ENCODE peak calls at places on chromosomes 1 and 21, in six cellular contexts. H is sigmoid colon; B is left ventricle myocardium inferior; U is CD8-positive, alpha-beta T cell; R is GM23248; N is psoas muscle. J is an unnamed sample. For H3K9me3 and H3K27me3, the result is how much of the 10 kb centered on the place peaks cover.

GRCh38 chr1:119008483-119009299 is 20.5 kb upstream of the TBX15 start:
- DNase-seq in N (no peak), U (no peak), B (no peak), H (no peak), R (peak), J (peak)

GRCh38 chr1:206685256-206685748 is 597 bp downstream of the MAPKAPK2 start:
- DNase-seq in R (peak), B (no peak), N (peak), H (peak), U (peak), J (peak)

GRCh38 chr1:117112063-117112462 is 9.5 kb downstream of the TRIM45 start:
- DNase-seq in U (no peak), N (no peak), H (no peak), B (no peak), R (no peak), J (no peak)

GRCh38 chr21:16419188-16419874 is 689.5 kb downstream of the USP25 start:
- DNase-seq in B (peak), R (peak), N (peak), H (peak), U (no peak), J (peak)

GRCh38 chr1:184212649-184213314 is 161.3 kb downstream of the TSEN15 start:
- DNase-seq in R (peak), N (no peak), U (no peak), H (no peak), B (no peak), J (peak)

GRCh38 chr1:66050123-66050522 is 257.4 kb downstream of the PDE4B start:
- DNase-seq in H (no peak), U (no peak), B (no peak), R (no peak), N (no peak), J (no peak)

GRCh38 chr1:37673920-37674319 is 18.4 kb upstream of the CDCA8 start:
- DNase-seq in R (no peak), B (no peak), H (no peak), N (no peak), U (peak), J (no peak)

GRCh38 chr1:44316231-44316759 is 38.8 kb downstream of the ERI3 start:
- DNase-seq in N (no peak), H (no peak), U (no peak), R (no peak), B (no peak), J (no peak)

GRCh38 chr1:97202981-97203380 is 481.4 kb downstream of the PTBP2 start:
- DNase-seq in R (no peak), N (no peak), H (no peak), U (no peak), B (no peak), J (no peak)

GRCh38 chr1:162741574-162741973 is 48.9 kb upstream of the HSD17B7 start:
- DNase-seq in B (no peak), U (no peak), R (no peak), H (no peak), N (no peak), J (no peak)

GRCh38 chr1:172938676-172939075 is 112.1 kb downstream of the TNFSF18 start:
- DNase-seq in U (no peak), R (peak), B (no peak), N (no peak), H (no peak), J (no peak)

GRCh38 chr1:159988006-159988405 is 34.0 kb upstream of the SLAMF9 start:
- DNase-seq in B (no peak), R (no peak), U (no peak), N (no peak), H (no peak), J (no peak)

GRCh38 chr21:42699196-42699595 is 45.8 kb downstream of the PDE9A start:
- DNase-seq in R (no peak), B (no peak), N (no peak), U (no peak), H (peak), J (no peak)

GRCh38 chr1:206540044-206540758 is 32.9 kb downstream of the RASSF5 start:
- DNase-seq in N (peak), B (no peak), U (no peak), H (no peak), R (peak), J (peak)

GRCh38 chr1:236502972-236503639 is 20.7 kb upstream of the LGALS8 start:
- DNase-seq in H (peak), U (no peak), B (peak), N (peak), R (peak), J (peak)

GRCh38 chr1:54904476-54905048 is 17.6 kb upstream of the DHCR24 start:
- DNase-seq in R (peak), N (no peak), U (no peak), H (no peak), B (no peak), J (peak)

GRCh38 chr1:227776277-227776676 is 39.2 kb upstream of the PRSS38 start:
- DNase-seq in U (no peak), B (no peak), H (peak), N (no peak), R (peak), J (peak)

GRCh38 chr1:2251363-2251762 is 23.2 kb downstream of the SKI start:
- DNase-seq in R (no peak), U (no peak), H (no peak), B (no peak), N (peak), J (no peak)

GRCh38 chr1:7491089-7491817 is 279.8 kb upstream of the VAMP3 start:
- DNase-seq in N (no peak), U (no peak), R (peak), H (no peak), B (no peak), J (peak)

GRCh38 chr21:33552093-33552998 is 9.5 kb downstream of the SON start:
- DNase-seq in H (no peak), R (peak), U (no peak), B (no peak), N (no peak), J (no peak)

GRCh38 chr1:197269053-197269452 is 1.0 kb downstream of the CRB1 start:
- DNase-seq in N (no peak), R (no peak), B (no peak), H (no peak), U (no peak), J (no peak)

GRCh38 chr1:14780271-14780670 is 181.8 kb downstream of the KAZN start:
- DNase-seq in R (peak), N (no peak), H (no peak), U (no peak), B (no peak), J (no peak)

GRCh38 chr1:168469690-168470089 is 74.1 kb downstream of the XCL2 start:
- DNase-seq in H (peak), N (peak), B (peak), R (peak), U (peak), J (peak)

GRCh38 chr1:40450491-40451237 is 388 bp downstream of the ZFP69B start:
- DNase-seq in R (peak), N (peak), H (no peak), B (no peak), U (peak), J (peak)

GRCh38 chr1:209207701-209208286 is 375.7 kb upstream of the CAMK1G start:
- DNase-seq in U (no peak), N (peak), B (peak), R (peak), H (peak), J (peak)

GRCh38 chr21:46157987-46158451 is 2.6 kb upstream of the FTCD start:
- DNase-seq in B (no peak), R (no peak), U (no peak), H (no peak), N (no peak), J (no peak)

GRCh38 chr1:84613887-84614286 is 39.6 kb upstream of the CTBS start:
- DNase-seq in U (no peak), H (no peak), R (no peak), B (no peak), N (no peak), J (no peak)
- H3K9me3 ChIP-seq in U (under half), H (under half), R (under half), B (under half), N (under half), J (under half)

DNA sequence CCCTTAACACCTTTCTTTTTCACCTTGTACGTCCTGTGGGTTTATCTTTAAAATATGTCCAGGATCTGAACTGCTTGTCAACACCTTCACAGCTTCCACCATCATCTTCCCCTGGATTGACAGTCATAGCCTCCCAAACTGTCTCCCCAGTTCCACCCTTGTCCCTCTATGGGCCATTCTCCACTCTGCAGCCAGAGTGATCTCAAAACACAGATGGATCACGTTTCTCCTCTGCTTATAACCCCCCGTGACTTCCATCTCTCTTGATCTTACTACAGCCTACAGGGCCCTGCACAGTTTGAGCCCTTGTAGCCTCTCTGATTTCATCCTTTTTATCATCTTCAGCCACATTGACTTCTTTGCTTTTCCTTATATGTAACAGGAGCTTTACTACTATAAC is 4.3 kb downstream of the INSRR start:
- DNase-seq in N (no peak), B (no peak), U (no peak), H (no peak), R (no peak), J (no peak)
- H3K27me3 ChIP-seq in N (under half), B (under half), U (under half), H (under half), R (under half), J (under half)

DNA sequence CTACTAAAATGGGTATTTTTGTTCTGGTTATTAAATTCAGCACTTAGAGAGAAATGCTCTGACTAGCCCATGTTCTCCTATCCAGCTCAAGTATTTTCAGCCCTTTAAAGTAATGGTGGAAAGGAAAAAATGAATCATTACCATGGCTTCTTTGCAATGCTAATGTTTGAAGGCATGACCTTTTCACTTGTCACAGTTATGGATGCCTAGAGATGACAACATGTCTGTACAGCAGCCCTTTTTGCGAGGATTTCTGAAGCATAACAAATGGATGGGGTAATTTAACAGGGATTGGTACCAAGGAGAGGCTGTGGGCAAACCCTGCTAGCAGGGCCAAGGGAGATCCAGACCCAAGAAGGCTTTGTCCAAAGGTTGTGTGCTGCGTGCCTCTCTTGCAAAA is 326.9 kb downstream of the PCP4 start:
- DNase-seq in H (no peak), R (no peak), B (no peak), U (no peak), N (no peak), J (no peak)
- H3K9me3 ChIP-seq in H (under half), R (under half), B (under half), U (under half), N (under half), J (under half)

DNA sequence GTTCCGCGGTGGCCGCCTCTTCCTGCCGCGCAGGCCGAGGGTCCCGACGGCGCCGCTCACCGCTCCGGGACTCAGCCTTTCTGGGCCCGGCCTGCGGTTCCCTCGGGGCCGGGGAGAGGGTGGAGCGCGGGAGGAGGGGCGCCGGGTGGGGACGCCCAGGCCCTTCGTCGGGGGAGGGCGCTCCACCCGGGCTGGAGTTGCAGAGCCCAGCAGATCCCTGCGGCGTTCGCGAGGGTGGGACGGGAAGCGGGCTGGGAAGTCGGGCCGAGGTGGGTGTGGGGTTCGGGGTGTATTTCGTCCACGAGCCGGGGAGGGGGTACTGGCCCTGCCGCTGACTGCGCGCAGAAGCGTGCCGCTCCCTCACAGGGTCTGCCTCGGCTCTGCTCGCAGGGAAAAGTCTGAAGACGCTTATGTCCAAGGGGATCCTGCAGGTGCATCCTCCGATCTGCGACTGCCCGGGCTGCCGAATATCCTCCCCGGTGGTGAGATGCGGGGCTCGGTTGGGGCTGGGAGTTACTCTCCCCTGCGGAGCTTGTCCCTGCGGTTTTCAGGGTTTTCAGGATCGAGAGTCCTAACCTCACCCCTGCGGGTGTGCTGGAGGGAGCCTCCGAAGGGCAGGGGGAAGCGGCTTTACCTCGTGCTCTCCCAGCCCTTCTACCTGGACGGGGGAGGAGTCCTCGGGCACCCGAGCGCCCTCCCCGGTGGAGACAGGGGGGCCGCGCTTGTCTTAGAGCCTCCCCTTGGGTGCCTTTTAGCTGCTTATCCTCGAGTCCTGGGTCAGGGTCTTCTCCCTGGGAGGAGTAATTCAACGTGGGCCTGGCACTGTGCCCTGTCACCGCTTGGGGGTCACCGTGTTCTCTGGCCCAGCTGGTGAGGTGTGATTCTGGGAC is 2.1 kb downstream of the SAMD11 start:
- DNase-seq in U (no peak), H (no peak), R (peak), B (no peak), N (peak), J (peak)
- H3K27me3 ChIP-seq in U (under half), H (under half), R (under half), B (half or more), N (under half), J (under half)

DNA sequence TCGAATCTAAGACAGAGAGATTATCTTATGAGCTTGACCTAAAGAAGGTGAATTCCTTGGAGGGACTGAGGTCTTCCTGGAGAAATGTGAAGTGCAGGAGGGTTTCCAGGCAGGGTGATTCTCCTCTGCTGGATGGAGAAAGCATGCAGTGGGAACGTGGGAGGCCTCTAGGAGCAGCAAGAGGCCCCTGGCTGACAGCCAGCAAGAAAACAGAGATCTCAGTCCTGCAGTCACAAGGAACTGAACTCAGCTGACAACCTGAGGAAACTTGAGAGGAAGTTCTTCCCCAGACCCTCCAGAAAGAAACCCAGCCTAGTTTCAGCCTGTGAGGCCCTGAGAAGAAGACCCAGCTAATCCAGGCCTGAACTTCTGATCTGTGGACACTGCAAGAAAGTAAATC is 345.9 kb downstream of the FAM72C start:
- DNase-seq in N (no peak), B (no peak), H (no peak), R (no peak), U (no peak), J (no peak)
- H3K9me3 ChIP-seq in N (under half), B (under half), H (under half), R (under half), U (under half), J (under half)

GRCh38 chr1:12677565-12677964 is 33.7 kb downstream of the AADACL4 start:
- DNase-seq in N (peak), B (peak), U (no peak), R (no peak), H (no peak), J (no peak)
- H3K27me3 ChIP-seq in N (under half), B (under half), U (under half), R (under half), H (under half), J (under half)

DNA sequence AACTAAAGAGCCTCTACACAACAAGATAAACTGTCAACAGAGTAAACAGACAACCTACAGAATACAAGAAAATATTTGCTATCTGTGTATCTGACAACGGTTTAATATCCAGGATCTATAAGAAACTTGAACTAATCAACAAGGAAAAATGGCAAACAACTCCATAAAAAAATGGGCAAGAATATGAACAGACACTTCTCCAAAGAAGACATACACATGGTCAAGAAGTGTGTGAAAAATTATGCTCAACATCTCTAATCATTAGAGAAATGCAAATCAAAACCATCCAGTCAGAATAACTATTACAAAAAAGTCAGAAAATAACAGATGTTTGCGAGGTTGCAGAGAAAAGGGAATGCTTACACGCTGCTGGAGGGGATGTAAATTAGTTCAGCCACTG is 8.0 kb downstream of the ZNF670 start:
- DNase-seq in N (no peak), H (no peak), B (no peak), R (no peak), U (no peak), J (no peak)
- H3K9me3 ChIP-seq in N (under half), H (under half), B (under half), R (under half), U (under half), J (under half)

J was measured in MG63.